ENCODE peak calls at places on chromosomes 4 and X, in nine cellular contexts. H is adrenal gland; F is pancreas; B is CD8-positive, alpha-beta T cell; R is left lung; K is tibial nerve; S is coronary artery; I is uterus; Q is colonic mucosa. L is an unnamed sample.

GRCh38 chrX:1491851-1492349 is 39.2 kb upstream of the ASMTL start:
- DNase-seq in H (no peak), F (no peak), B (no peak), R (no peak), K (no peak), S (peak; percentile 24), I (no peak), Q (no peak), L (no peak)

GRCh38 chrX:102712967-102713677 is 874 bp downstream of the GPRASP2 start:
- DNase-seq in H (peak; percentile 79), F (peak; percentile 67), B (peak; percentile 10), R (no peak), K (peak; percentile 34), S (no peak), I (peak; percentile 68), Q (peak; percentile 61), L (peak; percentile 71)

GRCh38 chr4:113673450-113673849 is 88.1 kb downstream of the CAMK2D start:
- DNase-seq in H (no peak), F (no peak), B (peak; percentile 14), R (no peak), K (no peak), S (no peak), I (no peak), Q (no peak), L (no peak)

GRCh38 chrX:55326985-55327384 is 62.3 kb upstream of the PAGE3 start:
- DNase-seq in H (no peak), F (no peak), B (no peak), R (no peak), K (no peak), S (no peak), I (no peak), Q (peak; percentile 44), L (no peak)

GRCh38 chr4:77473509-77473908 is 132.1 kb upstream of the CXCL13 start:
- DNase-seq in H (no peak), F (no peak), B (no peak), R (no peak), K (no peak), S (no peak), I (no peak), Q (no peak), L (no peak)

GRCh38 chr4:114636192-114636935 is 37.8 kb downstream of the UGT8 start:
- DNase-seq in H (no peak), F (no peak), B (no peak), R (no peak), K (no peak), S (no peak), I (no peak), Q (no peak), L (no peak)

GRCh38 chr4:118834960-118835895 is 698 bp downstream of the SEC24D start:
- DNase-seq in H (peak; percentile 71), F (peak; percentile 62), B (peak; percentile 33), R (peak; percentile 76), K (peak; percentile 43), S (peak; percentile 81), I (peak; percentile 62), Q (peak; percentile 72), L (peak; percentile 23)

GRCh38 chr4:184538023-184538599 is 63.8 kb upstream of the IRF2 start:
- DNase-seq in H (peak; percentile 94), F (peak; percentile 74), B (peak; percentile 58), R (peak; percentile 83), K (peak; percentile 85), S (peak; percentile 91), I (peak; percentile 91), Q (peak; percentile 89), L (peak; percentile 61)

GRCh38 chrX:51569561-51569960 is 49.2 kb downstream of the CENPVL3 start:
- DNase-seq in H (no peak), F (no peak), B (no peak), R (no peak), K (no peak), S (no peak), I (no peak), Q (no peak), L (no peak)

GRCh38 chrX:74656079-74656745 is 41.8 kb upstream of the RLIM start:
- DNase-seq in H (no peak), F (no peak), B (no peak), R (no peak), K (no peak), S (no peak), I (no peak), Q (no peak), L (no peak)

GRCh38 chr4:133324491-133324890 is 175.4 kb downstream of the PCDH10 start:
- DNase-seq in H (no peak), F (no peak), B (no peak), R (no peak), K (no peak), S (no peak), I (no peak), Q (no peak), L (no peak)

GRCh38 chr4:120293341-120293740 is 226.7 kb upstream of the MAD2L1 start:
- DNase-seq in H (no peak), F (no peak), B (no peak), R (no peak), K (no peak), S (no peak), I (no peak), Q (no peak), L (no peak)

GRCh38 chr4:143354990-143355389 is 18.3 kb downstream of the GAB1 start:
- DNase-seq in H (peak; percentile 29), F (no peak), B (no peak), R (no peak), K (no peak), S (no peak), I (no peak), Q (no peak), L (no peak)

GRCh38 chrX:40285876-40286275 is 188.1 kb upstream of the BCOR start:
- DNase-seq in H (no peak), F (no peak), B (no peak), R (no peak), K (no peak), S (no peak), I (no peak), Q (no peak), L (no peak)

GRCh38 chr4:8849266-8850073 is 22.2 kb downstream of the HMX1 start:
- DNase-seq in H (no peak), F (peak; percentile 36), B (no peak), R (peak; percentile 55), K (no peak), S (no peak), I (no peak), Q (no peak), L (peak; percentile 20)

GRCh38 chrX:150329282-150329681 is 33.8 kb upstream of the MAMLD1 start:
- DNase-seq in H (no peak), F (no peak), B (no peak), R (no peak), K (no peak), S (no peak), I (no peak), Q (no peak), L (no peak)

GRCh38 chrX:7132335-7133035 is 15.0 kb upstream of the STS start:
- DNase-seq in H (peak; percentile 59), F (peak; percentile 74), B (peak; percentile 39), R (no peak), K (no peak), S (no peak), I (no peak), Q (peak; percentile 93), L (no peak)

GRCh38 chr4:109411964-109412363 is 21.7 kb upstream of the SEC24B start:
- DNase-seq in H (peak; percentile 11), F (peak; percentile 67), B (no peak), R (no peak), K (no peak), S (no peak), I (no peak), Q (no peak), L (no peak)

GRCh38 chrX:9765072-9765736 is 443 bp downstream of the GPR143 start:
- DNase-seq in H (no peak), F (peak; percentile 57), B (no peak), R (no peak), K (no peak), S (no peak), I (no peak), Q (no peak), L (no peak)

GRCh38 chr4:1310796-1311715 is 21.4 kb downstream of the MAEA start:
- DNase-seq in H (no peak), F (no peak), B (no peak), R (peak; percentile 74), K (no peak), S (no peak), I (no peak), Q (no peak), L (no peak)
- H3K4me3 ChIP-seq in H (no peak overlapping the region), F (no peak overlapping the region), B (peak overlapping the region; percentile 11), R (no peak overlapping the region), K (no peak overlapping the region), S (peak overlapping the region; percentile 65), I (no peak overlapping the region), Q (no peak overlapping the region), L (no peak overlapping the region)

GRCh38 chrX:119986203-119986602 is 42.7 kb upstream of the NKAP start:
- DNase-seq in H (no peak), F (no peak), B (no peak), R (no peak), K (no peak), S (no peak), I (no peak), Q (no peak), L (no peak)

GRCh38 chrX:119983494-119983893 is 39.9 kb upstream of the NKAP start:
- DNase-seq in H (no peak), F (no peak), B (no peak), R (no peak), K (no peak), S (no peak), I (no peak), Q (no peak), L (no peak)

GRCh38 chrX:119982145-119982544 is 38.6 kb upstream of the NKAP start:
- DNase-seq in H (peak; percentile 32), F (no peak), B (no peak), R (no peak), K (no peak), S (no peak), I (no peak), Q (no peak), L (no peak)

GRCh38 chrX:119984652-119985051 is 41.1 kb upstream of the NKAP start:
- DNase-seq in H (no peak), F (no peak), B (no peak), R (no peak), K (no peak), S (no peak), I (no peak), Q (no peak), L (no peak)

GRCh38 chrX:119981286-119982070 is 37.9 kb upstream of the NKAP start:
- DNase-seq in H (peak; percentile 27), F (no peak), B (no peak), R (no peak), K (no peak), S (no peak), I (no peak), Q (peak; percentile 26), L (no peak)
- TF ChIP-seq CTCF in H (no peak), F (peak; percentile 18), B (no peak), R (peak; percentile 41), K (peak; percentile 35), S (no peak), I (no peak), Q (no peak), L (peak; percentile 30)

GRCh38 chr4:2261110-2261852 is 628 bp downstream of the MXD4 start:
- DNase-seq in H (peak; percentile 50), F (peak; percentile 85), B (peak; percentile 60), R (peak; percentile 94), K (peak; percentile 30), S (peak; percentile 77), I (peak; percentile 51), Q (peak; percentile 62), L (no peak)
- H3K27ac ChIP-seq in H (peak overlapping the region; percentile 98), F (peak overlapping the region; percentile 85), B (peak overlapping the region; percentile 70), R (peak overlapping the region; percentile 83), K (peak overlapping the region; percentile 90), S (peak overlapping the region; percentile 89), I (peak overlapping the region; percentile 93), Q (peak overlapping the region; percentile 77), L (peak overlapping the region; percentile 87)

GRCh38 chrX:132411310-132411977 is 77.4 kb downstream of the MBNL3 start:
- DNase-seq in H (peak; percentile 4), F (no peak), B (no peak), R (no peak), K (no peak), S (no peak), I (no peak), Q (no peak), L (no peak)
- H3K4me3 ChIP-seq in H (no peak overlapping the region), F (no peak overlapping the region), B (no peak overlapping the region), R (no peak overlapping the region), K (no peak overlapping the region), S (no peak overlapping the region), I (no peak overlapping the region), Q (no peak overlapping the region), L (no peak overlapping the region)